ENCODE peak calls at places on chromosomes 13 and 19, in seven cellular contexts. T is endothelial cell; Z is effector CD4-positive, alpha-beta T cell; B is heart right ventricle; J is nephron progenitor cell; U is cerebellar cortex; S is iPS-NIHi11. L is an unnamed sample.

GRCh38 chr19:55406869-55407624 is 541 bp downstream of the UBE2S start:
- DNase-seq in T (peak; percentile 22), Z (no peak), B (no peak), J (no peak), U (no peak), S (peak; percentile 50), L (no peak)

GRCh38 chr19:3073159-3073563 is 10.9 kb upstream of the TLE5 start:
- DNase-seq in T (no peak), Z (no peak), B (no peak), J (no peak), U (peak; percentile 83), S (peak; percentile 63), L (no peak)

GRCh38 chr19:19782783-19783182 is 38.8 kb downstream of the ZNF506 start:
- DNase-seq in T (no peak), Z (no peak), B (no peak), J (no peak), U (no peak), S (no peak), L (no peak)

GRCh38 chr13:30870049-30870884 is 35.8 kb upstream of the MEDAG start:
- DNase-seq in T (no peak), Z (no peak), B (peak; percentile 65), J (peak; percentile 59), U (peak; percentile 13), S (peak; percentile 82), L (no peak)

GRCh38 chr19:938233-938923 is 12.5 kb downstream of the ARID3A start:
- DNase-seq in T (no peak), Z (no peak), B (no peak), J (no peak), U (no peak), S (no peak), L (no peak)

GRCh38 chr19:42281175-42282035 is 12.4 kb downstream of the CIC start:
- DNase-seq in T (no peak), Z (no peak), B (peak; percentile 85), J (no peak), U (no peak), S (peak; percentile 56), L (peak; percentile 54)

GRCh38 chr19:33522371-33522662 is 726 bp upstream of the PEPD start:
- DNase-seq in T (no peak), Z (no peak), B (no peak), J (no peak), U (no peak), S (no peak), L (no peak)

GRCh38 chr13:79593611-79594275 is 112.8 kb downstream of the NDFIP2 start:
- DNase-seq in T (no peak), Z (no peak), B (no peak), J (no peak), U (no peak), S (no peak), L (no peak)

GRCh38 chr13:61316647-61317046 is 99.0 kb downstream of the PCDH20 start:
- DNase-seq in T (no peak), Z (no peak), B (no peak), J (no peak), U (no peak), S (peak; percentile 8), L (no peak)

GRCh38 chr13:99288069-99288468 is 19.1 kb downstream of the GPR183 start:
- DNase-seq in T (no peak), Z (no peak), B (no peak), J (no peak), U (no peak), S (no peak), L (no peak)

GRCh38 chr19:48274173-48274572 is 4.3 kb downstream of the ZNF114 start:
- DNase-seq in T (no peak), Z (no peak), B (no peak), J (no peak), U (no peak), S (no peak), L (no peak)

GRCh38 chr19:32674153-32674958 is 624 bp downstream of the ANKRD27 start:
- DNase-seq in T (peak; percentile 7), Z (no peak), B (no peak), J (peak; percentile 46), U (no peak), S (no peak), L (no peak)

GRCh38 chr13:110388141-110388943 is 81.3 kb downstream of the COL4A2 start:
- DNase-seq in T (no peak), Z (no peak), B (peak; percentile 72), J (peak; percentile 40), U (no peak), S (peak; percentile 68), L (no peak)

GRCh38 chr19:16378291-16378889 is 53.8 kb downstream of the KLF2 start:
- DNase-seq in T (no peak), Z (no peak), B (no peak), J (no peak), U (no peak), S (no peak), L (no peak)

GRCh38 chr19:46487802-46488445 is 7.7 kb downstream of the PNMA8B start:
- DNase-seq in T (peak; percentile 94), Z (peak; percentile 64), B (peak; percentile 71), J (peak; percentile 94), U (peak; percentile 75), S (peak; percentile 86), L (peak; percentile 71)

GRCh38 chr13:20064128-20064527 is 96.7 kb downstream of the GJA3 start:
- DNase-seq in T (no peak), Z (no peak), B (no peak), J (no peak), U (no peak), S (no peak), L (no peak)

GRCh38 chr13:113393226-113393571 is 29.3 kb upstream of the GRTP1 start:
- DNase-seq in T (no peak), Z (no peak), B (no peak), J (no peak), U (peak; percentile 50), S (no peak), L (no peak)

GRCh38 chr19:33627962-33628839 is 6.4 kb downstream of the CHST8 start:
- DNase-seq in T (no peak), Z (no peak), B (no peak), J (no peak), U (peak; percentile 50), S (no peak), L (no peak)

GRCh38 chr13:50080856-50081105 is 65.5 kb downstream of the KCNRG start:
- DNase-seq in T (no peak), Z (no peak), B (no peak), J (no peak), U (peak; percentile 47), S (no peak), L (no peak)

GRCh38 chr19:18895038-18895827 is 725 bp downstream of the CERS1 start:
- DNase-seq in T (peak; percentile 77), Z (no peak), B (no peak), J (peak; percentile 78), U (peak; percentile 75), S (peak; percentile 91), L (peak; percentile 90)

GRCh38 chr13:101493541-101493940 is 41.1 kb downstream of the ITGBL1 start:
- DNase-seq in T (no peak), Z (no peak), B (no peak), J (no peak), U (no peak), S (no peak), L (no peak)

GRCh38 chr13:21074601-21075302 is 13.4 kb upstream of the LATS2 start:
- DNase-seq in T (peak; percentile 42), Z (no peak), B (peak; percentile 32), J (no peak), U (peak; percentile 31), S (no peak), L (no peak)

GRCh38 chr13:79658333-79658975 is 177.5 kb downstream of the NDFIP2 start:
- DNase-seq in T (no peak), Z (no peak), B (no peak), J (no peak), U (no peak), S (no peak), L (no peak)

GRCh38 chr19:1799695-1800342 is 12.3 kb downstream of the ATP8B3 start:
- DNase-seq in T (no peak), Z (no peak), B (no peak), J (no peak), U (no peak), S (no peak), L (no peak)

GRCh38 chr19:49157445-49158224 is at the start of gene TRPM4:
- DNase-seq in T (peak; percentile 91), Z (no peak), B (peak; percentile 97), J (peak; percentile 97), U (peak; percentile 80), S (peak; percentile 93), L (peak; percentile 60)

GRCh38 chr19:54035215-54036178 is 28.2 kb downstream of the VSTM1 start:
- DNase-seq in T (no peak), Z (no peak), B (no peak), J (no peak), U (no peak), S (peak; percentile 35), L (peak; percentile 65)

GRCh38 chr19:20072936-20073335 is 4.9 kb upstream of the ZNF90 start:
- DNase-seq in T (no peak), Z (no peak), B (no peak), J (no peak), U (no peak), S (no peak), L (no peak)

GRCh38 chr19:51567583-51567982 is 3.5 kb upstream of the ZNF175 start:
- DNase-seq in T (no peak), Z (no peak), B (no peak), J (no peak), U (no peak), S (no peak), L (no peak)

GRCh38 chr19:12721656-12722565 is 1.8 kb downstream of the TNPO2 start:
- DNase-seq in T (peak; percentile 68), Z (peak; percentile 34), B (peak; percentile 62), J (peak; percentile 81), U (peak; percentile 62), S (peak; percentile 87), L (peak; percentile 45)

GRCh38 chr19:38401148-38401547 is 1.7 kb upstream of the FAM98C start:
- DNase-seq in T (peak; percentile 34), Z (no peak), B (no peak), J (no peak), U (no peak), S (no peak), L (no peak)

GRCh38 chr13:46288570-46289259 is 77.0 kb downstream of the LRRC63 start:
- DNase-seq in T (peak; percentile 12), Z (no peak), B (no peak), J (peak; percentile 22), U (peak; percentile 15), S (peak; percentile 49), L (no peak)

GRCh38 chr19:18131841-18132596 is 20.9 kb upstream of the PIK3R2 start:
- DNase-seq in T (no peak), Z (no peak), B (no peak), J (peak; percentile 55), U (no peak), S (peak; percentile 80), L (no peak)

GRCh38 chr13:35699181-35699580 is 222.7 kb upstream of the MAB21L1 start:
- DNase-seq in T (no peak), Z (no peak), B (no peak), J (no peak), U (no peak), S (no peak), L (no peak)

GRCh38 chr19:7152568-7152967 is 83.1 kb downstream of the ZNF557 start:
- DNase-seq in T (no peak), Z (no peak), B (no peak), J (peak; percentile 15), U (peak; percentile 12), S (no peak), L (no peak)

GRCh38 chr13:101530293-101530692 is 77.8 kb downstream of the ITGBL1 start:
- DNase-seq in T (no peak), Z (no peak), B (no peak), J (no peak), U (no peak), S (no peak), L (no peak)